ENCODE peak calls at places on chromosomes 13 and 19, in ten cellular contexts. P is Right ventricle myocardium superior, A is caudate nucleus, I is kidney epithelial cell, K is fibroblast of lung, G is mesothelial cell of epicardium, W is suprapubic skin, C is dermis microvascular lymphatic vessel endothelial cell, Z is MCF 10A, B is AG09319. H is an unnamed sample.

GRCh38 chr19:31553844-31554215 is 204.6 kb upstream of the TSHZ3 start:
- DNase-seq in P (no peak), A (no peak), I (no peak), K (peak), G (no peak), W (no peak), C (no peak), Z (no peak), B (no peak), H (no peak)

GRCh38 chr13:41463823-41464602 is 6.7 kb downstream of the RGCC start:
- DNase-seq in P (no peak), A (no peak), I (no peak), K (no peak), G (no peak), W (no peak), C (no peak), Z (no peak), B (no peak), H (no peak)

GRCh38 chr19:44931541-44931940 is 10.5 kb upstream of the APOC4 start:
- DNase-seq in P (no peak), A (no peak), I (no peak), K (no peak), G (no peak), W (no peak), C (no peak), Z (no peak), B (no peak), H (no peak)

GRCh38 chr13:102769679-102770078 is 3.9 kb downstream of the TEX30 start:
- DNase-seq in P (no peak), A (no peak), I (no peak), K (peak), G (no peak), W (no peak), C (no peak), Z (peak), B (no peak), H (no peak)

GRCh38 chr19:751501-752341 is 809 bp downstream of the MISP start:
- DNase-seq in P (no peak), A (no peak), I (peak), K (peak), G (no peak), W (peak), C (no peak), Z (peak), B (peak), H (no peak)

GRCh38 chr13:51944428-51944827 is 66.8 kb downstream of the ATP7B start:
- DNase-seq in P (no peak), A (no peak), I (no peak), K (no peak), G (no peak), W (no peak), C (no peak), Z (no peak), B (no peak), H (no peak)

GRCh38 chr19:6662692-6663091 is 7.3 kb downstream of the TNFSF14 start:
- DNase-seq in P (no peak), A (no peak), I (no peak), K (no peak), G (no peak), W (no peak), C (no peak), Z (no peak), B (no peak), H (no peak)

GRCh38 chr13:109778102-109778542 is 8.3 kb downstream of the IRS2 start:
- DNase-seq in P (no peak), A (no peak), I (peak), K (no peak), G (no peak), W (no peak), C (peak), Z (peak), B (no peak), H (no peak)

GRCh38 chr19:47601180-47601904 is 7.6 kb upstream of the BICRA start:
- DNase-seq in P (no peak), A (no peak), I (no peak), K (no peak), G (no peak), W (no peak), C (no peak), Z (no peak), B (no peak), H (no peak)

GRCh38 chr13:30034448-30034795 is 184.0 kb upstream of the UBL3 start:
- DNase-seq in P (no peak), A (no peak), I (no peak), K (peak), G (no peak), W (no peak), C (no peak), Z (no peak), B (no peak), H (no peak)

GRCh38 chr19:8487137-8487851 is 15.1 kb downstream of the PRAM1 start:
- DNase-seq in P (peak), A (no peak), I (no peak), K (no peak), G (no peak), W (no peak), C (no peak), Z (no peak), B (no peak), H (no peak)

GRCh38 chr13:113976711-113977684 is 3.1 kb upstream of the C13orf46 start:
- DNase-seq in P (peak), A (no peak), I (peak), K (peak), G (peak), W (peak), C (no peak), Z (peak), B (peak), H (no peak)

GRCh38 chr13:24036115-24036514 is 124.4 kb upstream of the SPATA13 start:
- DNase-seq in P (no peak), A (no peak), I (no peak), K (peak), G (no peak), W (no peak), C (no peak), Z (no peak), B (no peak), H (no peak)

GRCh38 chr13:20799726-20800416 is 26.1 kb upstream of the EEF1AKMT1 start:
- DNase-seq in P (no peak), A (no peak), I (no peak), K (peak), G (no peak), W (no peak), C (no peak), Z (peak), B (no peak), H (no peak)

GRCh38 chr13:48580886-48581285 is 48.0 kb upstream of the RCBTB2 start:
- DNase-seq in P (no peak), A (no peak), I (no peak), K (no peak), G (no peak), W (no peak), C (no peak), Z (no peak), B (no peak), H (no peak)

GRCh38 chr13:29516880-29517279 is 78.6 kb downstream of the SLC7A1 start:
- DNase-seq in P (no peak), A (no peak), I (no peak), K (no peak), G (no peak), W (peak), C (no peak), Z (no peak), B (no peak), H (no peak)

GRCh38 chr19:42121666-42122069 is 10.6 kb downstream of the POU2F2 start:
- DNase-seq in P (peak), A (no peak), I (no peak), K (peak), G (no peak), W (no peak), C (no peak), Z (peak), B (no peak), H (no peak)

GRCh38 chr13:94427313-94427712 is 52.2 kb downstream of the DCT start:
- DNase-seq in P (no peak), A (no peak), I (no peak), K (no peak), G (no peak), W (no peak), C (no peak), Z (no peak), B (no peak), H (no peak)

GRCh38 chr19:40524133-40524549 is 52.5 kb upstream of the SHKBP1 start:
- DNase-seq in P (no peak), A (no peak), I (no peak), K (no peak), G (no peak), W (no peak), C (no peak), Z (no peak), B (no peak), H (no peak)

GRCh38 chr13:110308377-110309158 is 1.5 kb downstream of the COL4A2 start:
- DNase-seq in P (no peak), A (no peak), I (no peak), K (peak), G (no peak), W (no peak), C (no peak), Z (peak), B (no peak), H (peak)

GRCh38 chr19:37706052-37706605 is 13.4 kb downstream of the ZNF607 start:
- DNase-seq in P (no peak), A (no peak), I (no peak), K (no peak), G (no peak), W (no peak), C (no peak), Z (no peak), B (no peak), H (no peak)

GRCh38 chr19:45767881-45768643 is 990 bp downstream of the SIX5 start:
- DNase-seq in P (peak), A (no peak), I (no peak), K (peak), G (no peak), W (peak), C (no peak), Z (peak), B (no peak), H (no peak)

GRCh38 chr19:54231077-54231931 is 8.5 kb upstream of the LILRB3 start:
- DNase-seq in P (peak), A (peak), I (no peak), K (peak), G (peak), W (peak), C (peak), Z (peak), B (peak), H (peak)

GRCh38 chr19:41615207-41615606 is 11.7 kb downstream of the CEACAM4 start:
- DNase-seq in P (no peak), A (no peak), I (no peak), K (no peak), G (no peak), W (no peak), C (no peak), Z (no peak), B (no peak), H (no peak)

GRCh38 chr19:38666662-38667448 is 19.4 kb downstream of the ACTN4 start:
- DNase-seq in P (peak), A (no peak), I (no peak), K (peak), G (no peak), W (no peak), C (no peak), Z (peak), B (no peak), H (no peak)

GRCh38 chr13:99796175-99796819 is 175.3 kb downstream of the ZIC5 start:
- DNase-seq in P (no peak), A (no peak), I (peak), K (peak), G (peak), W (no peak), C (peak), Z (peak), B (no peak), H (no peak)

GRCh38 chr19:29610213-29610573 is 4.1 kb downstream of the POP4 start:
- DNase-seq in P (no peak), A (no peak), I (no peak), K (no peak), G (no peak), W (no peak), C (no peak), Z (no peak), B (no peak), H (no peak)

GRCh38 chr13:101490400-101491015 is 38.0 kb downstream of the ITGBL1 start:
- DNase-seq in P (no peak), A (no peak), I (no peak), K (no peak), G (no peak), W (no peak), C (no peak), Z (no peak), B (no peak), H (no peak)